ENCODE peak calls at places on chromosomes 5 and 9, in seven cellular contexts. C, Z, E, Y, N, U and M are unnamed samples.

GRCh38 chr9:38445154-38446043 is 21.1 kb upstream of the IGFBPL1 start:
- DNase-seq in C (no peak), Z (no peak), E (no peak), Y (no peak), N (no peak), U (no peak), M (no peak)

GRCh38 chr9:130542457-130543228 is 36.7 kb upstream of the FUBP3 start:
- DNase-seq in C (no peak), Z (no peak), E (no peak), Y (peak), N (no peak), U (no peak), M (no peak)

GRCh38 chr5:84403773-84404172 is 19.1 kb upstream of the EDIL3 start:
- DNase-seq in C (no peak), Z (peak), E (no peak), Y (no peak), N (peak), U (no peak), M (peak)

GRCh38 chr5:573976-574375 is 38.2 kb upstream of the CEP72 start:
- DNase-seq in C (no peak), Z (no peak), E (peak), Y (no peak), N (no peak), U (no peak), M (no peak)

GRCh38 chr5:35436441-35437057 is 181.1 kb upstream of the SPEF2 start:
- DNase-seq in C (no peak), Z (no peak), E (no peak), Y (peak), N (peak), U (no peak), M (no peak)

GRCh38 chr9:14722391-14723035 is at the start of gene CER1:
- DNase-seq in C (no peak), Z (no peak), E (peak), Y (no peak), N (no peak), U (no peak), M (no peak)

GRCh38 chr5:126920291-126920690 is 110.1 kb downstream of the MARCHF3 start:
- DNase-seq in C (no peak), Z (no peak), E (no peak), Y (no peak), N (peak), U (no peak), M (no peak)

GRCh38 chr9:136978073-136978864 is 965 bp downstream of the PTGDS start:
- DNase-seq in C (peak), Z (no peak), E (peak), Y (peak), N (peak), U (peak), M (no peak)

GRCh38 chr9:95333426-95333825 is 15.9 kb upstream of the FANCC start:
- DNase-seq in C (no peak), Z (no peak), E (no peak), Y (no peak), N (no peak), U (no peak), M (no peak)

GRCh38 chr5:923473-923873 is 30.8 kb downstream of the TRIP13 start:
- DNase-seq in C (peak), Z (no peak), E (peak), Y (peak), N (peak), U (peak), M (no peak)

GRCh38 chr9:113912816-113913215 is 36.7 kb downstream of the ZNF618 start:
- DNase-seq in C (no peak), Z (no peak), E (no peak), Y (no peak), N (no peak), U (peak), M (no peak)

GRCh38 chr5:8601831-8602354 is 732.9 kb downstream of the MTRR start:
- DNase-seq in C (no peak), Z (no peak), E (no peak), Y (no peak), N (peak), U (no peak), M (no peak)

GRCh38 chr5:157290156-157290980 is 24.4 kb downstream of the CYFIP2 start:
- DNase-seq in C (no peak), Z (no peak), E (no peak), Y (no peak), N (peak), U (no peak), M (no peak)

GRCh38 chr9:7320139-7320538 is 479.4 kb downstream of the DMAC1 start:
- DNase-seq in C (no peak), Z (peak), E (no peak), Y (peak), N (peak), U (no peak), M (peak)

GRCh38 chr5:377326-377981 is 55.9 kb downstream of the AHRR start:
- DNase-seq in C (peak), Z (no peak), E (peak), Y (no peak), N (no peak), U (no peak), M (no peak)

GRCh38 chr5:139723986-139724587 is 71.5 kb upstream of the PSD2 start:
- DNase-seq in C (no peak), Z (no peak), E (no peak), Y (no peak), N (no peak), U (no peak), M (no peak)

GRCh38 chr9:3047912-3048311 is 204.0 kb upstream of the PUM3 start:
- DNase-seq in C (no peak), Z (no peak), E (no peak), Y (no peak), N (no peak), U (no peak), M (no peak)

GRCh38 chr9:107890921-107891465 is 401.4 kb upstream of the KLF4 start:
- DNase-seq in C (no peak), Z (no peak), E (no peak), Y (no peak), N (no peak), U (no peak), M (no peak)

GRCh38 chr9:15738011-15738410 is 185.2 kb downstream of the CCDC171 start:
- DNase-seq in C (no peak), Z (no peak), E (no peak), Y (no peak), N (peak), U (no peak), M (no peak)

GRCh38 chr5:126686451-126687126 is 85.8 kb downstream of the PHAX start:
- DNase-seq in C (no peak), Z (no peak), E (no peak), Y (peak), N (no peak), U (no peak), M (no peak)

GRCh38 chr5:68305223-68305865 is 89.8 kb downstream of the PIK3R1 start:
- DNase-seq in C (no peak), Z (no peak), E (no peak), Y (no peak), N (no peak), U (no peak), M (no peak)

DNA sequence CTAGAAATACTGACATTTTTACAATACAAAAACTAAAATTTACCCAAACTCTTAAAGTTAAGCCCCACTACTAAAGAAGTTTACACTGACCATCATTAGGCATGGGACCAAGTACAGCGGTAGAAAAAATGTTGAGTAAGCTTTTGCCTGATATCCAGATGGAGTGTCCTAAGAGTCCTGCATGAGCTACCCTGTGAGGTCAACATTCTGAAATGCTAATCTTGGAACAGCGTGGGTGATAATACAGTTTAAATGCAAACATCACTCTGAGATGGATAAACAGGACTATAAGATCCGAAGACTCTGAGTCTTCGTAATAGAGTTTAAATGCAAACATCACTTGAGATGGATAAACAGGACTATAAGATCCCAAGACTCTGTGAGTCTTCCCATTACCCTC is 189.7 kb downstream of the DCP2 start:
- DNase-seq in C (no peak), Z (no peak), E (no peak), Y (no peak), N (peak), U (no peak), M (no peak)
- H3K27ac ChIP-seq in C (no peak), Z (peak), E (no peak), Y (no peak), N (peak), U (no peak), M (peak)

GRCh38 chr5:37833990-37834389 is 5.9 kb downstream of the GDNF start:
- DNase-seq in C (no peak), Z (no peak), E (no peak), Y (no peak), N (no peak), U (no peak), M (no peak)
- H3K27ac ChIP-seq in C (no peak), Z (no peak), E (no peak), Y (no peak), N (no peak), U (no peak), M (no peak)

DNA sequence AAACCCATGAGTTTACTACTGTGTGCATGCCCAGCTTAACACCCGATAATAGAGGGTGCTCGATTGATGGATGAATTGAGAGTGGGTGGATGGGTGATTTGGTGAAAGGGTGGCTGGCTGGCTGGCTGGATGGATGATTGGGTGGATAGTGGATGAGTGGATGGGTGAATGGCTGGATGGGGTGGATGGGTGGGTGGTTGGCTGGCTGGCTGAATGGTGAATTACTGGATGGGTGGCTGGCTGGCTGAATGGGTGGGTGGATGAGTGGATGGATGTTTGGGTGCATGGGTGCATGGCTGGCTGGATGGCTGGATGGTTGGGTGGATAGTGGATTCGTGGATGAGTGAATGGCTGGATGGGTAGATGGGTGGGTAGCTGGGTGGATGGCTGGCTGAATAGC is 201.1 kb downstream of the IRX1 start:
- DNase-seq in C (no peak), Z (no peak), E (no peak), Y (no peak), N (no peak), U (no peak), M (no peak)
- H3K27ac ChIP-seq in C (no peak), Z (no peak), E (no peak), Y (no peak), N (no peak), U (no peak), M (no peak)

GRCh38 chr9:116448463-116448862 is 238.6 kb upstream of the TRIM32 start:
- DNase-seq in C (no peak), Z (no peak), E (no peak), Y (no peak), N (no peak), U (no peak), M (no peak)
- H3K27ac ChIP-seq in C (no peak), Z (no peak), E (no peak), Y (no peak), N (no peak), U (no peak), M (no peak)

GRCh38 chr9:105385372-105385985 is 62.4 kb upstream of the FSD1L start:
- DNase-seq in C (no peak), Z (no peak), E (no peak), Y (peak), N (no peak), U (peak), M (no peak)
- H3K27ac ChIP-seq in C (peak), Z (no peak), E (no peak), Y (no peak), N (no peak), U (no peak), M (no peak)